ENCODE peak calls at places on chromosomes 7 and 10, in six cellular contexts. One of them, this sample, is unnamed.

GRCh38 chr10:8975535-8975934 is 921.0 kb downstream of the GATA3 start:
- DNase-seq in GM13977: no peak
- DNase-seq in sciatic nerve: no peak
- DNase-seq in germinal center: no peak
- DNase-seq in NCI-H446 treated with DMSO at 0.1 percent for 48 hours: no peak
- DNase-seq in stimulated activated CD4-positive, alpha-beta T cell treated with anti-CD3 and anti-CD28 coated beads, Interleukin-2, amount 100 ng/mL, for 24 hours: no peak
- DNase-seq in this sample: no peak

GRCh38 chr10:6297522-6297921 is 94.8 kb downstream of the PFKFB3 start:
- DNase-seq in GM13977: no peak
- DNase-seq in sciatic nerve: no peak
- DNase-seq in germinal center: no peak
- DNase-seq in NCI-H446 treated with DMSO at 0.1 percent for 48 hours: no peak
- DNase-seq in stimulated activated CD4-positive, alpha-beta T cell treated with anti-CD3 and anti-CD28 coated beads, Interleukin-2, amount 100 ng/mL, for 24 hours: no peak
- DNase-seq in this sample: no peak

GRCh38 chr10:66564341-66564740 is 361.5 kb upstream of the LRRTM3 start:
- DNase-seq in GM13977: no peak
- DNase-seq in sciatic nerve: no peak
- DNase-seq in germinal center: no peak
- DNase-seq in NCI-H446 treated with DMSO at 0.1 percent for 48 hours: no peak
- DNase-seq in stimulated activated CD4-positive, alpha-beta T cell treated with anti-CD3 and anti-CD28 coated beads, Interleukin-2, amount 100 ng/mL, for 24 hours: no peak
- DNase-seq in this sample: no peak

GRCh38 chr7:139720705-139721231 is 57.0 kb downstream of the HIPK2 start:
- DNase-seq in GM13977: no peak
- DNase-seq in sciatic nerve: no peak
- DNase-seq in germinal center: no peak
- DNase-seq in NCI-H446 treated with DMSO at 0.1 percent for 48 hours: no peak
- DNase-seq in stimulated activated CD4-positive, alpha-beta T cell treated with anti-CD3 and anti-CD28 coated beads, Interleukin-2, amount 100 ng/mL, for 24 hours: no peak
- DNase-seq in this sample: no peak

GRCh38 chr7:50221028-50221427 is 83.5 kb upstream of the IKZF1 start:
- DNase-seq in GM13977: no peak
- DNase-seq in sciatic nerve: no peak
- DNase-seq in germinal center: no peak
- DNase-seq in NCI-H446 treated with DMSO at 0.1 percent for 48 hours: no peak
- DNase-seq in stimulated activated CD4-positive, alpha-beta T cell treated with anti-CD3 and anti-CD28 coated beads, Interleukin-2, amount 100 ng/mL, for 24 hours: no peak
- DNase-seq in this sample: no peak

GRCh38 chr7:81751619-81752317 is 18.1 kb downstream of the HGF start:
- DNase-seq in GM13977: no peak
- DNase-seq in sciatic nerve: no peak
- DNase-seq in germinal center: no peak
- DNase-seq in NCI-H446 treated with DMSO at 0.1 percent for 48 hours: no peak
- DNase-seq in stimulated activated CD4-positive, alpha-beta T cell treated with anti-CD3 and anti-CD28 coated beads, Interleukin-2, amount 100 ng/mL, for 24 hours: no peak
- DNase-seq in this sample: no peak

GRCh38 chr7:91079491-91079890 is 184.7 kb upstream of the FZD1 start:
- DNase-seq in GM13977: no peak
- DNase-seq in sciatic nerve: no peak
- DNase-seq in germinal center: no peak
- DNase-seq in NCI-H446 treated with DMSO at 0.1 percent for 48 hours: no peak
- DNase-seq in stimulated activated CD4-positive, alpha-beta T cell treated with anti-CD3 and anti-CD28 coated beads, Interleukin-2, amount 100 ng/mL, for 24 hours: no peak
- DNase-seq in this sample: peak; percentile 72

GRCh38 chr10:23370106-23370505 is 25.5 kb upstream of the C10orf67 start:
- DNase-seq in GM13977: no peak
- DNase-seq in sciatic nerve: no peak
- DNase-seq in germinal center: no peak
- DNase-seq in NCI-H446 treated with DMSO at 0.1 percent for 48 hours: no peak
- DNase-seq in stimulated activated CD4-positive, alpha-beta T cell treated with anti-CD3 and anti-CD28 coated beads, Interleukin-2, amount 100 ng/mL, for 24 hours: no peak
- DNase-seq in this sample: no peak

GRCh38 chr10:50527438-50528043 is 96.2 kb downstream of the SGMS1 start:
- DNase-seq in GM13977: no peak
- DNase-seq in sciatic nerve: no peak
- DNase-seq in germinal center: no peak
- DNase-seq in NCI-H446 treated with DMSO at 0.1 percent for 48 hours: no peak
- DNase-seq in stimulated activated CD4-positive, alpha-beta T cell treated with anti-CD3 and anti-CD28 coated beads, Interleukin-2, amount 100 ng/mL, for 24 hours: no peak
- DNase-seq in this sample: no peak

GRCh38 chr10:21340341-21340740 is 185.1 kb downstream of the SKIDA1 start:
- DNase-seq in GM13977: no peak
- DNase-seq in sciatic nerve: no peak
- DNase-seq in germinal center: no peak
- DNase-seq in NCI-H446 treated with DMSO at 0.1 percent for 48 hours: no peak
- DNase-seq in stimulated activated CD4-positive, alpha-beta T cell treated with anti-CD3 and anti-CD28 coated beads, Interleukin-2, amount 100 ng/mL, for 24 hours: no peak
- DNase-seq in this sample: no peak

GRCh38 chr7:87416682-87417587 is 58.5 kb downstream of the ABCB4 start:
- DNase-seq in GM13977: peak; percentile 31
- DNase-seq in sciatic nerve: peak; percentile 73
- DNase-seq in germinal center: peak; percentile 38
- DNase-seq in NCI-H446 treated with DMSO at 0.1 percent for 48 hours: peak; percentile 20
- DNase-seq in stimulated activated CD4-positive, alpha-beta T cell treated with anti-CD3 and anti-CD28 coated beads, Interleukin-2, amount 100 ng/mL, for 24 hours: peak; percentile 69
- DNase-seq in this sample: peak; percentile 85

GRCh38 chr7:26449175-26450165 is 157.8 kb downstream of the SNX10 start:
- DNase-seq in GM13977: no peak
- DNase-seq in sciatic nerve: no peak
- DNase-seq in germinal center: no peak
- DNase-seq in NCI-H446 treated with DMSO at 0.1 percent for 48 hours: no peak
- DNase-seq in stimulated activated CD4-positive, alpha-beta T cell treated with anti-CD3 and anti-CD28 coated beads, Interleukin-2, amount 100 ng/mL, for 24 hours: no peak
- DNase-seq in this sample: peak; percentile 30

GRCh38 chr10:14185501-14186045 is 145.2 kb downstream of the FRMD4A start:
- DNase-seq in GM13977: peak; percentile 61
- DNase-seq in sciatic nerve: no peak
- DNase-seq in germinal center: peak; percentile 59
- DNase-seq in NCI-H446 treated with DMSO at 0.1 percent for 48 hours: peak; percentile 84
- DNase-seq in stimulated activated CD4-positive, alpha-beta T cell treated with anti-CD3 and anti-CD28 coated beads, Interleukin-2, amount 100 ng/mL, for 24 hours: peak; percentile 55
- DNase-seq in this sample: no peak

GRCh38 chr10:11284291-11285085 is 266.8 kb downstream of the CELF2 start:
- DNase-seq in GM13977: no peak
- DNase-seq in sciatic nerve: no peak
- DNase-seq in germinal center: no peak
- DNase-seq in NCI-H446 treated with DMSO at 0.1 percent for 48 hours: no peak
- DNase-seq in stimulated activated CD4-positive, alpha-beta T cell treated with anti-CD3 and anti-CD28 coated beads, Interleukin-2, amount 100 ng/mL, for 24 hours: peak; percentile 22
- DNase-seq in this sample: no peak

GRCh38 chr10:98258683-98259454 is 9.1 kb downstream of the LOXL4 start:
- DNase-seq in GM13977: peak; percentile 4
- DNase-seq in sciatic nerve: no peak
- DNase-seq in germinal center: no peak
- DNase-seq in NCI-H446 treated with DMSO at 0.1 percent for 48 hours: no peak
- DNase-seq in stimulated activated CD4-positive, alpha-beta T cell treated with anti-CD3 and anti-CD28 coated beads, Interleukin-2, amount 100 ng/mL, for 24 hours: no peak
- DNase-seq in this sample: no peak

GRCh38 chr10:71456631-71457030 is 59.9 kb downstream of the CDH23 start:
- DNase-seq in GM13977: no peak
- DNase-seq in sciatic nerve: no peak
- DNase-seq in germinal center: no peak
- DNase-seq in NCI-H446 treated with DMSO at 0.1 percent for 48 hours: no peak
- DNase-seq in stimulated activated CD4-positive, alpha-beta T cell treated with anti-CD3 and anti-CD28 coated beads, Interleukin-2, amount 100 ng/mL, for 24 hours: no peak
- DNase-seq in this sample: no peak

GRCh38 chr7:132191418-132191817 is 384.9 kb downstream of the PLXNA4 start:
- DNase-seq in GM13977: no peak
- DNase-seq in sciatic nerve: no peak
- DNase-seq in germinal center: no peak
- DNase-seq in NCI-H446 treated with DMSO at 0.1 percent for 48 hours: no peak
- DNase-seq in stimulated activated CD4-positive, alpha-beta T cell treated with anti-CD3 and anti-CD28 coated beads, Interleukin-2, amount 100 ng/mL, for 24 hours: no peak
- DNase-seq in this sample: peak; percentile 67

GRCh38 chr7:121798076-121798475 is 74.9 kb upstream of the PTPRZ1 start:
- DNase-seq in GM13977: no peak
- DNase-seq in sciatic nerve: no peak
- DNase-seq in germinal center: no peak
- DNase-seq in NCI-H446 treated with DMSO at 0.1 percent for 48 hours: no peak
- DNase-seq in stimulated activated CD4-positive, alpha-beta T cell treated with anti-CD3 and anti-CD28 coated beads, Interleukin-2, amount 100 ng/mL, for 24 hours: no peak
- DNase-seq in this sample: no peak

GRCh38 chr10:114767101-114767588 is 54.4 kb upstream of the FHIP2A start:
- DNase-seq in GM13977: no peak
- DNase-seq in sciatic nerve: no peak
- DNase-seq in germinal center: no peak
- DNase-seq in NCI-H446 treated with DMSO at 0.1 percent for 48 hours: no peak
- DNase-seq in stimulated activated CD4-positive, alpha-beta T cell treated with anti-CD3 and anti-CD28 coated beads, Interleukin-2, amount 100 ng/mL, for 24 hours: no peak
- DNase-seq in this sample: peak; percentile 55

GRCh38 chr7:96481831-96482230 is 159.9 kb upstream of the SLC25A13 start:
- DNase-seq in GM13977: no peak
- DNase-seq in sciatic nerve: no peak
- DNase-seq in germinal center: no peak
- DNase-seq in NCI-H446 treated with DMSO at 0.1 percent for 48 hours: no peak
- DNase-seq in stimulated activated CD4-positive, alpha-beta T cell treated with anti-CD3 and anti-CD28 coated beads, Interleukin-2, amount 100 ng/mL, for 24 hours: no peak
- DNase-seq in this sample: peak; percentile 19

GRCh38 chr10:27244976-27245375 is 4.4 kb upstream of the ACBD5 start:
- DNase-seq in GM13977: no peak
- DNase-seq in sciatic nerve: no peak
- DNase-seq in germinal center: no peak
- DNase-seq in NCI-H446 treated with DMSO at 0.1 percent for 48 hours: no peak
- DNase-seq in stimulated activated CD4-positive, alpha-beta T cell treated with anti-CD3 and anti-CD28 coated beads, Interleukin-2, amount 100 ng/mL, for 24 hours: no peak
- DNase-seq in this sample: no peak